ENCODE peak calls at places on chromosomes 4 and X, in eight cellular contexts. H is uterus, D is bronchial epithelial cell, G is fibroblast of mammary gland, N is Calu3, Y is lower leg skin, U is omental fat pad, S is glutamatergic neuron. J is an unnamed sample.

GRCh38 chr4:105002278-105002677 is 144.4 kb upstream of the TET2 start:
- DNase-seq in H (no peak), D (no peak), G (no peak), N (no peak), Y (no peak), U (no peak), S (no peak), J (no peak)

GRCh38 chr4:16897991-16898827 is at the start of gene LDB2:
- DNase-seq in H (peak; percentile 89), D (no peak), G (peak; percentile 82), N (no peak), Y (peak; percentile 29), U (no peak), S (peak; percentile 69), J (peak; percentile 14)

GRCh38 chr4:174222266-174222872 is 61.1 kb downstream of the FBXO8 start:
- DNase-seq in H (no peak), D (peak; percentile 47), G (peak; percentile 43), N (peak; percentile 12), Y (no peak), U (no peak), S (no peak), J (peak; percentile 30)

GRCh38 chr4:52199574-52200338 is 148.7 kb downstream of the SPATA18 start:
- DNase-seq in H (no peak), D (peak; percentile 17), G (peak; percentile 73), N (no peak), Y (no peak), U (no peak), S (no peak), J (no peak)

GRCh38 chr4:173485164-173485563 is 44.9 kb downstream of the HAND2 start:
- DNase-seq in H (no peak), D (no peak), G (peak; percentile 80), N (no peak), Y (no peak), U (no peak), S (no peak), J (no peak)

GRCh38 chr4:7539659-7540058 is 104.9 kb upstream of the PSAPL1 start:
- DNase-seq in H (no peak), D (no peak), G (no peak), N (peak; percentile 17), Y (no peak), U (no peak), S (no peak), J (peak; percentile 47)

GRCh38 chrX:23134171-23134570 is 134.4 kb downstream of the DDX53 start:
- DNase-seq in H (no peak), D (no peak), G (no peak), N (no peak), Y (no peak), U (no peak), S (no peak), J (no peak)

GRCh38 chrX:154417157-154417556 is 5.8 kb downstream of the TAFAZZIN start:
- DNase-seq in H (no peak), D (no peak), G (no peak), N (no peak), Y (no peak), U (no peak), S (no peak), J (no peak)

GRCh38 chr4:137981277-137981676 is 260.9 kb downstream of the SLC7A11 start:
- DNase-seq in H (no peak), D (peak; percentile 55), G (peak; percentile 68), N (no peak), Y (no peak), U (no peak), S (no peak), J (no peak)

GRCh38 chr4:74930166-74930565 is 2.8 kb upstream of the PARM1 start:
- DNase-seq in H (no peak), D (no peak), G (no peak), N (no peak), Y (no peak), U (no peak), S (no peak), J (peak; percentile 57)

GRCh38 chr4:16843831-16844508 is 54.5 kb downstream of the LDB2 start:
- DNase-seq in H (no peak), D (peak; percentile 10), G (peak; percentile 90), N (no peak), Y (no peak), U (no peak), S (no peak), J (no peak)

GRCh38 chr4:119735136-119735770 is 106.6 kb upstream of the PDE5A start:
- DNase-seq in H (no peak), D (peak; percentile 81), G (peak; percentile 91), N (no peak), Y (no peak), U (no peak), S (no peak), J (no peak)

GRCh38 chr4:144734522-144734921 is 88.6 kb downstream of the HHIP start:
- DNase-seq in H (no peak), D (peak; percentile 88), G (peak; percentile 23), N (no peak), Y (no peak), U (no peak), S (peak; percentile 16), J (no peak)

GRCh38 chr4:52592287-52592686 is 66.8 kb downstream of the USP46 start:
- DNase-seq in H (no peak), D (no peak), G (peak; percentile 16), N (no peak), Y (no peak), U (no peak), S (no peak), J (no peak)

GRCh38 chr4:66923081-66923865 is 622.0 kb downstream of the CENPC start:
- DNase-seq in H (no peak), D (no peak), G (no peak), N (no peak), Y (no peak), U (no peak), S (no peak), J (no peak)

GRCh38 chr4:111773858-111774257 is 371.4 kb upstream of the FAM241A start:
- DNase-seq in H (peak; percentile 50), D (peak; percentile 50), G (peak; percentile 5), N (no peak), Y (no peak), U (no peak), S (no peak), J (no peak)

GRCh38 chr4:111775908-111776307 is 369.3 kb upstream of the FAM241A start:
- DNase-seq in H (no peak), D (no peak), G (peak; percentile 35), N (no peak), Y (no peak), U (no peak), S (no peak), J (no peak)

GRCh38 chr4:111770514-111770913 is 374.7 kb upstream of the FAM241A start:
- DNase-seq in H (no peak), D (no peak), G (no peak), N (no peak), Y (no peak), U (no peak), S (no peak), J (no peak)
- TF ChIP-seq CTCF in H (no peak), D (no peak), G (no peak), N (no peak), Y (no peak), U (no peak), S (no peak), J (no peak)

DNA sequence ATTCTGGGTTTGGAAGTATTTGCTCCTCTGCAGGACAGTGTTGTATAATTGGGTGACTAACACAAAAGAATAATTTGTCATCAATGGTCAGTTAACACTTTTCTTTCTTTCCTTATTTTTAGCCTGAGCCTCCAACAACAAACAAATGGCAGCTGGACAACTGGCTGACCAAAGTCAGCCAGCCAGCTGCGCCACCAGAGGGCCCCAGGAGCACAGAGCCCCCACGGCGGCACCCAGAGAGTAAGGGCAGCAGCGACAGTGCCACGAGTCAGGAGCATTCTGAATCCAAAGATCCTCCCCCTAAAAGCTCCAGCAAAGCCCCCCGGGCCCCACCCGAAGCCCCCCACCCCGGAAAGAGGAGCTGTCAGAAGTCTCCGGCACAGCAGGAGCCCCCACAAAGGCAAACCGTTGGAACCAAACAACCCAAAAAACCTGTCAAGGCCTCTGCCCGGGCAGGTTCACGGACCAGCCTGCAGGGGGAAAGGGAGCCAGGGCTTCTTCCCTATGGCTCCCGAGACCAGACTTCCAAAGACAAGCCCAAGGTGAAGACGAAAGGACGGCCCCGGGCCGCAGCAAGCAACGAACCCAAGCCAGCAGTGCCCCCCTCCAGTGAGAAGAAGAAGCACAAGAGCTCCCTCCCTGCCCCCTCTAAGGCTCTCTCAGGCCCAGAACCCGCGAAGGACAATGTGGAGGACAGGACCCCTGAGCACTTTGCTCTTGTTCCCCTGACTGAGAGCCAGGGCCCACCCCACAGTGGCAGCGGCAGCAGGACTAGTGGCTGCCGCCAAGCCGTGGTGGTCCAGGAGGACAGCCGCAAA is 106.0 kb downstream of the KLHL8 start:
- DNase-seq in H (no peak), D (no peak), G (no peak), N (no peak), Y (no peak), U (no peak), S (no peak), J (no peak)
- TF ChIP-seq CTCF in H (no peak), D (no peak), G (no peak), N (no peak), Y (no peak), U (no peak), S (no peak), J (no peak)

GRCh38 chr4:158667651-158668198 is 4.0 kb downstream of the C4orf46 start:
- DNase-seq in H (no peak), D (peak; percentile 37), G (peak; percentile 12), N (peak; percentile 41), Y (no peak), U (no peak), S (peak; percentile 65), J (peak; percentile 36)
- TF ChIP-seq CTCF in H (no peak), D (peak; percentile 51), G (peak; percentile 49), N (peak; percentile 45), Y (no peak), U (no peak), S (peak; percentile 88), J (peak; percentile 60)

GRCh38 chr4:178215754-178216153 is 773.5 kb upstream of the AGA start:
- DNase-seq in H (no peak), D (no peak), G (no peak), N (no peak), Y (no peak), U (no peak), S (no peak), J (no peak)
- TF ChIP-seq CTCF in H (no peak), D (no peak), G (no peak), N (no peak), Y (no peak), U (no peak), S (no peak), J (no peak)

J was measured in GM12865.